ENCODE peak calls at places on chromosome 1, in five cellular contexts. Q is left ventricle myocardium inferior, G is AG04450, A is mammary epithelial cell, I is BE2C. E is an unnamed sample.

GRCh38 chr1:6016191-6016865 is 24.1 kb upstream of the NPHP4 start:
- DNase-seq in Q (peak), G (no peak), A (peak), I (no peak), E (no peak)

GRCh38 chr1:41486892-41487728 is 2.6 kb upstream of the EDN2 start:
- DNase-seq in Q (no peak), G (no peak), A (no peak), I (no peak), E (no peak)

GRCh38 chr1:25425098-25426085 is 4.8 kb upstream of the RHCE start:
- DNase-seq in Q (no peak), G (no peak), A (peak), I (no peak), E (no peak)

GRCh38 chr1:77832889-77833288 is 53.4 kb downstream of the MIGA1 start:
- DNase-seq in Q (no peak), G (peak), A (peak), I (no peak), E (no peak)

GRCh38 chr1:78303620-78304019 is 187.2 kb upstream of the PTGFR start:
- DNase-seq in Q (peak), G (peak), A (peak), I (no peak), E (no peak)

GRCh38 chr1:98704474-98704873 is 43.0 kb downstream of the SNX7 start:
- DNase-seq in Q (no peak), G (no peak), A (no peak), I (peak), E (peak)

GRCh38 chr1:176989023-176989422 is 175.5 kb downstream of the ASTN1 start:
- DNase-seq in Q (no peak), G (no peak), A (peak), I (no peak), E (no peak)

GRCh38 chr1:91948501-91949355 is 473 bp upstream of the BRDT start:
- DNase-seq in Q (no peak), G (no peak), A (no peak), I (no peak), E (no peak)

GRCh38 chr1:99659755-99660210 is 13.9 kb downstream of the PALMD start:
- DNase-seq in Q (no peak), G (no peak), A (peak), I (no peak), E (no peak)

GRCh38 chr1:84603941-84604830 is 29.9 kb upstream of the CTBS start:
- DNase-seq in Q (peak), G (no peak), A (peak), I (peak), E (no peak)

GRCh38 chr1:154749078-154749760 is 120.9 kb downstream of the KCNN3 start:
- DNase-seq in Q (no peak), G (no peak), A (peak), I (peak), E (no peak)

GRCh38 chr1:3417082-3417728 is 37.3 kb upstream of the ARHGEF16 start:
- DNase-seq in Q (no peak), G (no peak), A (no peak), I (no peak), E (no peak)

GRCh38 chr1:67339623-67340343 is 32.1 kb downstream of the IL12RB2 start:
- DNase-seq in Q (no peak), G (peak), A (peak), I (no peak), E (no peak)

GRCh38 chr1:200258447-200259375 is 151.1 kb downstream of the ZNF281 start:
- DNase-seq in Q (no peak), G (no peak), A (peak), I (no peak), E (no peak)

GRCh38 chr1:31785947-31786290 is 21.8 kb upstream of the ADGRB2 start:
- DNase-seq in Q (no peak), G (no peak), A (no peak), I (no peak), E (no peak)

GRCh38 chr1:39453603-39454002 is 37.8 kb upstream of the BMP8A start:
- DNase-seq in Q (peak), G (peak), A (no peak), I (no peak), E (no peak)

GRCh38 chr1:32485554-32486255 is 20.8 kb downstream of the ZBTB8B start:
- DNase-seq in Q (no peak), G (no peak), A (no peak), I (no peak), E (no peak)

GRCh38 chr1:214282696-214283225 is 1.8 kb downstream of the SMYD2 start:
- DNase-seq in Q (no peak), G (no peak), A (peak), I (no peak), E (no peak)

DNA sequence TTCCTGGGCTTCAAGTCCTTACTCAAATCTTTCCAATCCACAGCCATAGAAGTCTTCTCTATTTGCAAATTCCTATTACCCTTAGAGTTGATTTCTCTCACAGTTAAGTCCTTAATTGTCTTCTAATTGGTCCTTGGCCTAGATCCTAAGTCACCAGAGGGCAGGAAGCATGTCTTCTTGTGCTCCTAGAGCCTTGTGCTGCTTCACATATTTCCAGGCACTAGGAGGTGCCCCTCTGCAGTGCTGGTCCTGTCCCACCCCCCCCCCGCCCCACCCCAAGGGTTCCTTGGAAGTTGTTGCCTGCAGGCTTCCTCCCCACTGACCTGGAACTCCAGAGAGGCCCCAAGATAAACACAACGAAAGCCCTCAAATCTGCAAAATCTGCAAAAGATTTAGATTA is 28.1 kb upstream of the TARBP1 start:
- DNase-seq in Q (no peak), G (no peak), A (no peak), I (no peak), E (no peak)
- TF ChIP-seq CTCF in Q (no peak), G (no peak), A (no peak), I (no peak), E (no peak)

GRCh38 chr1:209674957-209675566 is at the start of gene G0S2:
- DNase-seq in Q (peak), G (no peak), A (no peak), I (peak), E (peak)
- TF ChIP-seq CTCF in Q (no peak), G (no peak), A (no peak), I (no peak), E (no peak)

GRCh38 chr1:54764132-54764921 is at the start of gene PARS2:
- DNase-seq in Q (peak), G (peak), A (peak), I (peak), E (peak)

GRCh38 chr1:54766726-54767125 is 2.4 kb upstream of the PARS2 start:
- DNase-seq in Q (no peak), G (no peak), A (no peak), I (no peak), E (peak)

GRCh38 chr1:54764922-54765561 is 719 bp upstream of the PARS2 start:
- DNase-seq in Q (no peak), G (no peak), A (no peak), I (no peak), E (no peak)

GRCh38 chr1:54767526-54767925 is 3.2 kb upstream of the PARS2 start:
- DNase-seq in Q (no peak), G (no peak), A (no peak), I (no peak), E (no peak)

GRCh38 chr1:54768093-54768492 is 3.8 kb upstream of the PARS2 start:
- DNase-seq in Q (no peak), G (no peak), A (peak), I (peak), E (no peak)
- TF ChIP-seq CTCF in Q (no peak), G (peak), A (no peak), I (peak), E (no peak)

GRCh38 chr1:58844176-58844575 is 60.3 kb upstream of the JUN start:
- DNase-seq in Q (no peak), G (no peak), A (no peak), I (no peak), E (no peak)

GRCh38 chr1:58839871-58840835 is 56.3 kb upstream of the JUN start:
- DNase-seq in Q (no peak), G (no peak), A (peak), I (no peak), E (no peak)

GRCh38 chr1:58842941-58843340 is 59.1 kb upstream of the JUN start:
- DNase-seq in Q (no peak), G (no peak), A (no peak), I (no peak), E (no peak)

GRCh38 chr1:58839147-58839795 is 55.4 kb upstream of the JUN start:
- DNase-seq in Q (no peak), G (no peak), A (no peak), I (no peak), E (no peak)

GRCh38 chr1:58841455-58841854 is 57.6 kb upstream of the JUN start:
- DNase-seq in Q (no peak), G (no peak), A (no peak), I (no peak), E (no peak)
- TF ChIP-seq CTCF in Q (peak), G (peak), A (peak), I (peak), E (peak)